ENCODE peak calls at places on chromosome 19, in five cellular contexts. Q, X, F, B and K are unnamed samples.

GRCh38 chr19:42246869-42247630 is 4.6 kb upstream of the GSK3A start:
- DNase-seq in X (no peak), B (peak), Q (no peak), F (no peak), K (no peak)

GRCh38 chr19:42606660-42607351 is 12.1 kb upstream of the CEACAM8 start:
- DNase-seq in X (peak), F (peak), Q (peak), B (peak), K (peak)

GRCh38 chr19:4861147-4861546 is 6.3 kb downstream of the PLIN3 start:
- DNase-seq in X (no peak), Q (no peak), F (peak), B (no peak), K (no peak)

GRCh38 chr19:7516878-7517277 is 975 bp downstream of the ZNF358 start:
- DNase-seq in X (no peak), Q (peak), B (no peak), F (no peak), K (no peak)

GRCh38 chr19:1481893-1482360 is 2.9 kb upstream of the C19orf25 start:
- DNase-seq in Q (no peak), B (no peak), F (no peak), X (no peak), K (no peak)

GRCh38 chr19:30226464-30227070 is 145.6 kb upstream of the ZNF536 start:
- DNase-seq in X (no peak), F (no peak), B (peak), Q (peak), K (peak)

GRCh38 chr19:3132971-3133792 is 2.7 kb upstream of the GNA15 start:
- DNase-seq in Q (peak), B (peak), F (no peak), X (no peak), K (no peak)

GRCh38 chr19:39386557-39386956 is 4.3 kb downstream of the PAF1 start:
- DNase-seq in B (no peak), F (no peak), Q (no peak), X (no peak), K (no peak)

GRCh38 chr19:13788991-13789390 is 6.3 kb upstream of the ZSWIM4 start:
- DNase-seq in Q (no peak), F (no peak), B (peak), X (no peak), K (no peak)

GRCh38 chr19:19997656-19998268 is 41.5 kb downstream of the ZNF682 start:
- DNase-seq in X (no peak), B (no peak), Q (peak), F (no peak), K (peak)

GRCh38 chr19:14118165-14119051 is 846 bp upstream of the PRKACA start:
- DNase-seq in Q (peak), X (peak), F (peak), B (peak), K (peak)

GRCh38 chr19:41427647-41428480 is 690 bp upstream of the B3GNT8 start:
- DNase-seq in X (peak), Q (peak), F (peak), B (peak), K (peak)

GRCh38 chr19:49042177-49042576 is 1.5 kb upstream of the CGB5 start:
- DNase-seq in B (no peak), X (no peak), F (no peak), Q (no peak), K (no peak)

GRCh38 chr19:32460476-32460875 is 54.9 kb downstream of the DPY19L3 start:
- DNase-seq in X (no peak), F (no peak), Q (no peak), B (no peak), K (no peak)

GRCh38 chr19:48991823-48992570 is 1.1 kb downstream of the GYS1 start:
- DNase-seq in X (peak), Q (peak), B (peak), F (peak), K (peak)

GRCh38 chr19:13095934-13096890 is 6.4 kb downstream of the LYL1 start:
- DNase-seq in B (no peak), X (peak), F (no peak), Q (peak), K (peak)

GRCh38 chr19:56577719-56578602 is 10.7 kb downstream of the ZNF470 start:
- DNase-seq in B (no peak), X (no peak), F (no peak), Q (no peak), K (no peak)

GRCh38 chr19:56573914-56574313 is 6.6 kb downstream of the ZNF470 start:
- DNase-seq in Q (no peak), F (no peak), B (no peak), X (no peak), K (no peak)
- H3K4me3 ChIP-seq in Q (no peak), F (no peak), B (no peak), X (no peak), K (no peak)

GRCh38 chr19:18478545-18479311 is 40.8 kb upstream of the ISYNA1 start:
- DNase-seq in Q (peak), F (peak), B (peak), X (no peak), K (no peak)

GRCh38 chr19:18481505-18482222 is 40.2 kb downstream of the ELL start:
- DNase-seq in B (no peak), F (no peak), Q (no peak), X (no peak), K (no peak)

GRCh38 chr19:18477974-18478373 is 40.0 kb upstream of the ISYNA1 start:
- DNase-seq in B (no peak), X (no peak), Q (no peak), F (no peak), K (no peak)

GRCh38 chr19:18477042-18477760 is 39.3 kb upstream of the ISYNA1 start:
- DNase-seq in Q (no peak), B (no peak), X (no peak), F (no peak), K (no peak)

GRCh38 chr19:18479964-18480723 is 41.7 kb downstream of the ELL start:
- DNase-seq in X (peak), B (peak), F (peak), Q (no peak), K (no peak)
- TF ChIP-seq CTCF in X (no peak), B (no peak), F (no peak), Q (no peak), K (no peak)

GRCh38 chr19:50678323-50678722 is 29.1 kb downstream of the C19orf81 start:
- DNase-seq in F (no peak), Q (no peak), X (no peak), B (no peak), K (no peak)
- H3K4me3 ChIP-seq in F (no peak), Q (no peak), X (no peak), B (no peak), K (no peak)

DNA sequence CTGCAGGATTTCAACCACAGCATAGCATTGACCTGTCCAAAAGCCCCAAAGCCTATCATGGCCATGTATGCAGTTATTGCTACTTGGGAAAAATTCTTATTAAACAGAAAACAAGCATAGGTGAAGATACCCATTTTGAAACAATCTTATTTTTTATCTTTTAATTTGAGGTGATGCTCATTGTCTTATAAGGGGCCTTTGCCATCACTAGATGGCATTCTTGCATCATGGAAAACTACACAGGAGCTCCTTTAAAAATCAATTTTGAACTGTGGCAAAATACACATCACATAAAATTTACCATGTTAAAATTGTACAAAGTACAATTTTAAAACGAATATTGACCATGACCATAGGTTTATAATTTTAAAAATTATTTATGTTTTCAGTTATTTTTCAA is 38.9 kb upstream of the ZNF835 start:
- DNase-seq in F (no peak), X (no peak), B (no peak), Q (no peak), K (no peak)
- TF ChIP-seq CTCF in F (no peak), X (no peak), B (no peak), Q (no peak), K (no peak)